ENCODE peak calls at places on chromosomes 16 and 17, in six cellular contexts. One of them, this sample, is unnamed.

GRCh38 chr17:81034168-81034777 is 678 bp upstream of the BAIAP2 start:
- DNase-seq in Peyer's patch: no peak
- DNase-seq in HEK293T: no peak
- DNase-seq in stimulated activated naive CD4-positive, alpha-beta T cell: no peak
- DNase-seq in cardiac muscle cell: no peak
- DNase-seq in mesothelial cell of epicardium: no peak
- DNase-seq in this sample: no peak

GRCh38 chr17:65688307-65688706 is 126.9 kb upstream of the AXIN2 start:
- DNase-seq in Peyer's patch: no peak
- DNase-seq in HEK293T: no peak
- DNase-seq in stimulated activated naive CD4-positive, alpha-beta T cell: no peak
- DNase-seq in cardiac muscle cell: no peak
- DNase-seq in mesothelial cell of epicardium: no peak
- DNase-seq in this sample: no peak

GRCh38 chr16:13148836-13149235 is 247.4 kb downstream of the SHISA9 start:
- DNase-seq in Peyer's patch: no peak
- DNase-seq in HEK293T: no peak
- DNase-seq in stimulated activated naive CD4-positive, alpha-beta T cell: no peak
- DNase-seq in cardiac muscle cell: no peak
- DNase-seq in mesothelial cell of epicardium: no peak
- DNase-seq in this sample: no peak

GRCh38 chr17:47305302-47305923 is 18.3 kb upstream of the EFCAB13 start:
- DNase-seq in Peyer's patch: no peak
- DNase-seq in HEK293T: no peak
- DNase-seq in stimulated activated naive CD4-positive, alpha-beta T cell: no peak
- DNase-seq in cardiac muscle cell: no peak
- DNase-seq in mesothelial cell of epicardium: no peak
- DNase-seq in this sample: no peak

GRCh38 chr17:43791589-43791988 is 11.4 kb downstream of the CFAP97D1 start:
- DNase-seq in Peyer's patch: peak; percentile 67
- DNase-seq in HEK293T: peak; percentile 39
- DNase-seq in stimulated activated naive CD4-positive, alpha-beta T cell: no peak
- DNase-seq in cardiac muscle cell: peak; percentile 56
- DNase-seq in mesothelial cell of epicardium: no peak
- DNase-seq in this sample: no peak

GRCh38 chr17:29760279-29760721 is 137.6 kb upstream of the CORO6 start:
- DNase-seq in Peyer's patch: peak; percentile 82
- DNase-seq in HEK293T: no peak
- DNase-seq in stimulated activated naive CD4-positive, alpha-beta T cell: peak; percentile 33
- DNase-seq in cardiac muscle cell: peak; percentile 53
- DNase-seq in mesothelial cell of epicardium: no peak
- DNase-seq in this sample: no peak

GRCh38 chr17:37259030-37259735 is 116.6 kb upstream of the C17orf78 start:
- DNase-seq in Peyer's patch: no peak
- DNase-seq in HEK293T: no peak
- DNase-seq in stimulated activated naive CD4-positive, alpha-beta T cell: no peak
- DNase-seq in cardiac muscle cell: no peak
- DNase-seq in mesothelial cell of epicardium: no peak
- DNase-seq in this sample: no peak

GRCh38 chr16:14513389-14514107 is 116.5 kb downstream of the PARN start:
- DNase-seq in Peyer's patch: no peak
- DNase-seq in HEK293T: no peak
- DNase-seq in stimulated activated naive CD4-positive, alpha-beta T cell: no peak
- DNase-seq in cardiac muscle cell: no peak
- DNase-seq in mesothelial cell of epicardium: no peak
- DNase-seq in this sample: no peak

GRCh38 chr17:61284174-61284573 is 115.5 kb upstream of the TBX2 start:
- DNase-seq in Peyer's patch: no peak
- DNase-seq in HEK293T: no peak
- DNase-seq in stimulated activated naive CD4-positive, alpha-beta T cell: no peak
- DNase-seq in cardiac muscle cell: no peak
- DNase-seq in mesothelial cell of epicardium: no peak
- DNase-seq in this sample: no peak

GRCh38 chr17:41060052-41060604 is at the start of gene KRTAP2-3:
- DNase-seq in Peyer's patch: no peak
- DNase-seq in HEK293T: no peak
- DNase-seq in stimulated activated naive CD4-positive, alpha-beta T cell: no peak
- DNase-seq in cardiac muscle cell: no peak
- DNase-seq in mesothelial cell of epicardium: no peak
- DNase-seq in this sample: no peak

GRCh38 chr17:1203111-1203966 is 23.6 kb upstream of the ABR start:
- DNase-seq in Peyer's patch: peak; percentile 75
- DNase-seq in HEK293T: peak; percentile 96
- DNase-seq in stimulated activated naive CD4-positive, alpha-beta T cell: peak; percentile 62
- DNase-seq in cardiac muscle cell: peak; percentile 68
- DNase-seq in mesothelial cell of epicardium: no peak
- DNase-seq in this sample: peak; percentile 76

GRCh38 chr17:83186751-83187421 is 107.5 kb downstream of the METRNL start:
- DNase-seq in Peyer's patch: no peak
- DNase-seq in HEK293T: no peak
- DNase-seq in stimulated activated naive CD4-positive, alpha-beta T cell: no peak
- DNase-seq in cardiac muscle cell: no peak
- DNase-seq in mesothelial cell of epicardium: no peak
- DNase-seq in this sample: no peak

GRCh38 chr16:78432451-78432850 is 333.0 kb downstream of the WWOX start:
- DNase-seq in Peyer's patch: no peak
- DNase-seq in HEK293T: no peak
- DNase-seq in stimulated activated naive CD4-positive, alpha-beta T cell: no peak
- DNase-seq in cardiac muscle cell: no peak
- DNase-seq in mesothelial cell of epicardium: no peak
- DNase-seq in this sample: no peak

GRCh38 chr16:30009990-30010816 is 624 bp downstream of the DOC2A start:
- DNase-seq in Peyer's patch: no peak
- DNase-seq in HEK293T: no peak
- DNase-seq in stimulated activated naive CD4-positive, alpha-beta T cell: no peak
- DNase-seq in cardiac muscle cell: no peak
- DNase-seq in mesothelial cell of epicardium: no peak
- DNase-seq in this sample: no peak

GRCh38 chr16:72715267-72715666 is 332.7 kb downstream of the ZFHX3 start:
- DNase-seq in Peyer's patch: no peak
- DNase-seq in HEK293T: no peak
- DNase-seq in stimulated activated naive CD4-positive, alpha-beta T cell: no peak
- DNase-seq in cardiac muscle cell: no peak
- DNase-seq in mesothelial cell of epicardium: no peak
- DNase-seq in this sample: no peak

GRCh38 chr16:17446661-17447060 is 24.1 kb downstream of the XYLT1 start:
- DNase-seq in Peyer's patch: no peak
- DNase-seq in HEK293T: no peak
- DNase-seq in stimulated activated naive CD4-positive, alpha-beta T cell: no peak
- DNase-seq in cardiac muscle cell: peak; percentile 36
- DNase-seq in mesothelial cell of epicardium: no peak
- DNase-seq in this sample: no peak